ENCODE peak calls at places on chromosomes 7 and 10, in five cellular contexts. One of them, this sample, is unnamed.

GRCh38 chr7:76372984-76373833 is 14.4 kb upstream of the YWHAG start:
- DNase-seq in mammary epithelial cell: peak; percentile 66
- DNase-seq in AG09309: no peak
- DNase-seq in kidney epithelial cell: peak; percentile 69
- DNase-seq in neural crest cell: no peak
- DNase-seq in this sample: no peak

GRCh38 chr10:34343764-34344163 is 471.3 kb downstream of the PARD3 start:
- DNase-seq in mammary epithelial cell: peak; percentile 7
- DNase-seq in AG09309: no peak
- DNase-seq in neural crest cell: no peak
- DNase-seq in kidney epithelial cell: no peak
- DNase-seq in this sample: no peak

GRCh38 chr7:46832136-46832535 is 749.8 kb downstream of the TNS3 start:
- DNase-seq in neural crest cell: no peak
- DNase-seq in mammary epithelial cell: no peak
- DNase-seq in AG09309: no peak
- DNase-seq in kidney epithelial cell: no peak
- DNase-seq in this sample: no peak

GRCh38 chr10:13503745-13504463 is 24.9 kb downstream of the BEND7 start:
- DNase-seq in neural crest cell: no peak
- DNase-seq in mammary epithelial cell: peak; percentile 29
- DNase-seq in AG09309: peak; percentile 14
- DNase-seq in kidney epithelial cell: peak; percentile 5
- DNase-seq in this sample: no peak

GRCh38 chr10:59903871-59904270 is 2.5 kb downstream of the CCDC6 start:
- DNase-seq in mammary epithelial cell: peak; percentile 40
- DNase-seq in AG09309: peak; percentile 32
- DNase-seq in kidney epithelial cell: no peak
- DNase-seq in neural crest cell: no peak
- DNase-seq in this sample: no peak

GRCh38 chr7:148507741-148508285 is 82.8 kb upstream of the C7orf33 start:
- DNase-seq in neural crest cell: no peak
- DNase-seq in kidney epithelial cell: no peak
- DNase-seq in AG09309: no peak
- DNase-seq in mammary epithelial cell: no peak
- DNase-seq in this sample: no peak

GRCh38 chr10:121426307-121426706 is 171.9 kb downstream of the FGFR2 start:
- DNase-seq in mammary epithelial cell: no peak
- DNase-seq in neural crest cell: no peak
- DNase-seq in AG09309: no peak
- DNase-seq in kidney epithelial cell: no peak
- DNase-seq in this sample: no peak

GRCh38 chr10:127399635-127400034 is 149.5 kb upstream of the NPS start:
- DNase-seq in neural crest cell: no peak
- DNase-seq in kidney epithelial cell: no peak
- DNase-seq in mammary epithelial cell: no peak
- DNase-seq in AG09309: no peak
- DNase-seq in this sample: no peak

GRCh38 chr7:157711353-157711888 is 374.6 kb downstream of the DNAJB6 start:
- DNase-seq in AG09309: no peak
- DNase-seq in kidney epithelial cell: no peak
- DNase-seq in mammary epithelial cell: no peak
- DNase-seq in neural crest cell: no peak
- DNase-seq in this sample: no peak

GRCh38 chr10:51368943-51369342 is 294.7 kb downstream of the PRKG1 start:
- DNase-seq in neural crest cell: no peak
- DNase-seq in mammary epithelial cell: no peak
- DNase-seq in AG09309: no peak
- DNase-seq in kidney epithelial cell: no peak
- DNase-seq in this sample: no peak

GRCh38 chr10:25130911-25131310 is 43.9 kb upstream of the GPR158 start:
- DNase-seq in mammary epithelial cell: peak; percentile 27
- DNase-seq in AG09309: peak; percentile 63
- DNase-seq in neural crest cell: no peak
- DNase-seq in kidney epithelial cell: no peak
- DNase-seq in this sample: no peak

GRCh38 chr10:88122571-88122970 is 259.1 kb downstream of the PTEN start:
- DNase-seq in kidney epithelial cell: no peak
- DNase-seq in mammary epithelial cell: no peak
- DNase-seq in neural crest cell: no peak
- DNase-seq in AG09309: no peak
- DNase-seq in this sample: no peak

GRCh38 chr7:952548-953441 is 1.7 kb downstream of the ADAP1 start:
- DNase-seq in mammary epithelial cell: no peak
- DNase-seq in AG09309: no peak
- DNase-seq in neural crest cell: no peak
- DNase-seq in kidney epithelial cell: no peak
- DNase-seq in this sample: no peak

GRCh38 chr7:57256637-57257375 is 124.6 kb upstream of the ZNF479 start:
- DNase-seq in mammary epithelial cell: no peak
- DNase-seq in neural crest cell: no peak
- DNase-seq in kidney epithelial cell: no peak
- DNase-seq in AG09309: no peak
- DNase-seq in this sample: no peak

GRCh38 chr7:40474790-40475680 is 340.2 kb downstream of the SUGCT start:
- DNase-seq in neural crest cell: no peak
- DNase-seq in AG09309: no peak
- DNase-seq in mammary epithelial cell: no peak
- DNase-seq in kidney epithelial cell: no peak
- DNase-seq in this sample: no peak

GRCh38 chr10:43892062-43892765 is 243.5 kb upstream of the ZNF32 start:
- DNase-seq in AG09309: no peak
- DNase-seq in kidney epithelial cell: no peak
- DNase-seq in mammary epithelial cell: peak; percentile 22
- DNase-seq in neural crest cell: no peak
- DNase-seq in this sample: no peak

GRCh38 chr10:58023341-58024073 is 244.2 kb downstream of the IPMK start:
- DNase-seq in neural crest cell: no peak
- DNase-seq in AG09309: peak; percentile 46
- DNase-seq in kidney epithelial cell: peak; percentile 95
- DNase-seq in mammary epithelial cell: peak; percentile 83
- DNase-seq in this sample: peak; percentile 52

GRCh38 chr10:79050896-79051555 is 17.7 kb upstream of the ZMIZ1 start:
- DNase-seq in kidney epithelial cell: no peak
- DNase-seq in mammary epithelial cell: no peak
- DNase-seq in AG09309: no peak
- DNase-seq in neural crest cell: no peak
- DNase-seq in this sample: no peak

GRCh38 chr10:129958686-129959543 is 5.2 kb downstream of the EBF3 start:
- DNase-seq in AG09309: no peak
- DNase-seq in mammary epithelial cell: no peak
- DNase-seq in neural crest cell: no peak
- DNase-seq in kidney epithelial cell: no peak
- DNase-seq in this sample: no peak

GRCh38 chr7:8149222-8149621 is 112.7 kb downstream of the ICA1 start:
- DNase-seq in AG09309: no peak
- DNase-seq in kidney epithelial cell: no peak
- DNase-seq in neural crest cell: no peak
- DNase-seq in mammary epithelial cell: no peak
- DNase-seq in this sample: no peak

GRCh38 chr7:138979988-138980574 is 1.1 kb downstream of the KIAA1549 start:
- DNase-seq in neural crest cell: no peak
- DNase-seq in mammary epithelial cell: peak; percentile 8
- DNase-seq in kidney epithelial cell: no peak
- DNase-seq in AG09309: no peak
- DNase-seq in this sample: no peak

GRCh38 chr7:111439977-111440376 is 122.3 kb downstream of the IMMP2L start:
- DNase-seq in AG09309: no peak
- DNase-seq in mammary epithelial cell: no peak
- DNase-seq in neural crest cell: no peak
- DNase-seq in kidney epithelial cell: no peak
- DNase-seq in this sample: no peak

GRCh38 chr7:90621892-90622182 is 25.7 kb downstream of the CDK14 start:
- DNase-seq in AG09309: no peak
- DNase-seq in neural crest cell: no peak
- DNase-seq in mammary epithelial cell: no peak
- DNase-seq in kidney epithelial cell: no peak
- DNase-seq in this sample: no peak

GRCh38 chr7:143013473-143013872 is 13.5 kb downstream of the OR9A2 start:
- DNase-seq in AG09309: no peak
- DNase-seq in neural crest cell: no peak
- DNase-seq in kidney epithelial cell: no peak
- DNase-seq in mammary epithelial cell: no peak
- DNase-seq in this sample: no peak

GRCh38 chr7:22256702-22257101 is 100.3 kb downstream of the RAPGEF5 start:
- DNase-seq in neural crest cell: no peak
- DNase-seq in mammary epithelial cell: no peak
- DNase-seq in kidney epithelial cell: no peak
- DNase-seq in AG09309: no peak
- DNase-seq in this sample: no peak

GRCh38 chr10:4902571-4903011 is 60.6 kb upstream of the AKR1C1 start:
- DNase-seq in AG09309: no peak
- DNase-seq in neural crest cell: no peak
- DNase-seq in kidney epithelial cell: no peak
- DNase-seq in mammary epithelial cell: peak; percentile 71
- DNase-seq in this sample: no peak

GRCh38 chr10:129740532-129741279 is 223.4 kb downstream of the EBF3 start:
- DNase-seq in kidney epithelial cell: no peak
- DNase-seq in AG09309: no peak
- DNase-seq in mammary epithelial cell: no peak
- DNase-seq in neural crest cell: no peak
- DNase-seq in this sample: no peak

GRCh38 chr7:23404546-23405239 is 65.6 kb downstream of the IGF2BP3 start:
- DNase-seq in AG09309: no peak
- DNase-seq in kidney epithelial cell: no peak
- DNase-seq in mammary epithelial cell: no peak
- DNase-seq in neural crest cell: no peak
- DNase-seq in this sample: no peak

GRCh38 chr7:1144269-1144771 is 15.7 kb downstream of the ZFAND2A start:
- DNase-seq in kidney epithelial cell: no peak
- DNase-seq in AG09309: no peak
- DNase-seq in neural crest cell: no peak
- DNase-seq in mammary epithelial cell: peak; percentile 39
- DNase-seq in this sample: no peak

GRCh38 chr10:114278884-114279191 is 39.8 kb downstream of the VWA2 start:
- DNase-seq in kidney epithelial cell: no peak
- DNase-seq in mammary epithelial cell: no peak
- DNase-seq in AG09309: no peak
- DNase-seq in neural crest cell: no peak
- DNase-seq in this sample: no peak

GRCh38 chr7:14766747-14767146 is 135.8 kb downstream of the DGKB start:
- DNase-seq in AG09309: no peak
- DNase-seq in mammary epithelial cell: no peak
- DNase-seq in neural crest cell: no peak
- DNase-seq in kidney epithelial cell: no peak
- DNase-seq in this sample: no peak

GRCh38 chr7:69773535-69774225 is 175.4 kb downstream of the AUTS2 start:
- DNase-seq in kidney epithelial cell: no peak
- DNase-seq in AG09309: no peak
- DNase-seq in mammary epithelial cell: no peak
- DNase-seq in neural crest cell: no peak
- DNase-seq in this sample: no peak

GRCh38 chr10:88849224-88849623 is 2.4 kb downstream of the ANKRD22 start:
- DNase-seq in mammary epithelial cell: peak; percentile 28
- DNase-seq in AG09309: no peak
- DNase-seq in neural crest cell: no peak
- DNase-seq in kidney epithelial cell: no peak
- DNase-seq in this sample: no peak

GRCh38 chr10:109218207-109218606 is 705.1 kb downstream of the XPNPEP1 start:
- DNase-seq in kidney epithelial cell: no peak
- DNase-seq in neural crest cell: no peak
- DNase-seq in AG09309: no peak
- DNase-seq in mammary epithelial cell: no peak
- DNase-seq in this sample: no peak
- TF ChIP-seq CTCF in kidney epithelial cell: no peak
- TF ChIP-seq CTCF in neural crest cell: no peak
- TF ChIP-seq CTCF in AG09309: no peak
- TF ChIP-seq CTCF in mammary epithelial cell: no peak
- TF ChIP-seq CTCF in this sample: no peak

GRCh38 chr10:108691126-108691525 is 1232.2 kb downstream of the XPNPEP1 start:
- DNase-seq in AG09309: no peak
- DNase-seq in kidney epithelial cell: no peak
- DNase-seq in neural crest cell: no peak
- DNase-seq in mammary epithelial cell: no peak
- DNase-seq in this sample: no peak
- TF ChIP-seq CTCF in AG09309: no peak
- TF ChIP-seq CTCF in kidney epithelial cell: no peak
- TF ChIP-seq CTCF in neural crest cell: no peak
- TF ChIP-seq CTCF in mammary epithelial cell: no peak
- TF ChIP-seq CTCF in this sample: no peak

GRCh38 chr7:100583132-100584045 is 2.5 kb downstream of the LRCH4 start:
- DNase-seq in mammary epithelial cell: no peak
- DNase-seq in kidney epithelial cell: no peak
- DNase-seq in AG09309: no peak
- DNase-seq in neural crest cell: no peak
- DNase-seq in this sample: no peak

GRCh38 chr7:100586266-100587025 is at the start of gene FBXO24:
- DNase-seq in mammary epithelial cell: peak; percentile 100
- DNase-seq in neural crest cell: peak; percentile 98
- DNase-seq in kidney epithelial cell: peak; percentile 98
- DNase-seq in AG09309: peak; percentile 100
- DNase-seq in this sample: peak; percentile 97

GRCh38 chr7:100584677-100585510 is 1.0 kb downstream of the LRCH4 start:
- DNase-seq in neural crest cell: no peak
- DNase-seq in kidney epithelial cell: no peak
- DNase-seq in AG09309: peak; percentile 13
- DNase-seq in mammary epithelial cell: peak; percentile 51
- DNase-seq in this sample: peak; percentile 24

GRCh38 chr7:100584046-100584676 is 1.8 kb downstream of the LRCH4 start:
- DNase-seq in AG09309: no peak
- DNase-seq in kidney epithelial cell: no peak
- DNase-seq in mammary epithelial cell: no peak
- DNase-seq in neural crest cell: no peak
- DNase-seq in this sample: no peak

GRCh38 chr7:100585511-100586265 is at the start of gene LRCH4:
- DNase-seq in AG09309: no peak
- DNase-seq in kidney epithelial cell: no peak
- DNase-seq in mammary epithelial cell: peak; percentile 65
- DNase-seq in neural crest cell: no peak
- DNase-seq in this sample: peak; percentile 68
- TF ChIP-seq CTCF in AG09309: no peak
- TF ChIP-seq CTCF in kidney epithelial cell: no peak
- TF ChIP-seq CTCF in mammary epithelial cell: no peak
- TF ChIP-seq CTCF in neural crest cell: peak; percentile 6
- TF ChIP-seq CTCF in this sample: no peak

GRCh38 chr7:39184387-39184786 is 206.7 kb downstream of the POU6F2 start:
- DNase-seq in AG09309: no peak
- DNase-seq in kidney epithelial cell: no peak
- DNase-seq in mammary epithelial cell: no peak
- DNase-seq in neural crest cell: no peak
- DNase-seq in this sample: peak; percentile 37
- TF ChIP-seq CTCF in AG09309: no peak
- TF ChIP-seq CTCF in kidney epithelial cell: no peak
- TF ChIP-seq CTCF in mammary epithelial cell: no peak
- TF ChIP-seq CTCF in neural crest cell: peak; percentile 23
- TF ChIP-seq CTCF in this sample: no peak

DNA sequence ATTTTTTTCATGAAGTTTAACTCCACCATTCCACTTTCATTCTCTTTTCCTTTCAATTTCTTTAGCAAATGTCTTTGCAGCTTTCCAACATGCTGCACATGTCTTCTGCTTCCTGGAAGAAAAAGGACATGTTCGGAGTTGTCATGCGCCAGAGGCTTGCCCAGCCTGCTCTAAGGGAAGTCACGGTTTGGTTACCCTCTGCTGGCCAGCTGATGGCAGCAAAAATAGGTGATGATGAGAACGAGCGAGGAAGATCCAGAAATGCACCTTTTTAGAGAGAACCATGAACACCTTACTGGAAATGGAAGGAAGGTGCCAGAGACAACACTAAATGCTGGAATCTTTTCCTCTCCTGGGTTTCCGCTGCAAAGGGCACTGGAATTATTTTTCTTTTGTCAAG is 4.9 kb upstream of the ZSCAN21 start:
- DNase-seq in kidney epithelial cell: no peak
- DNase-seq in neural crest cell: no peak
- DNase-seq in mammary epithelial cell: peak; percentile 33
- DNase-seq in AG09309: no peak
- DNase-seq in this sample: no peak
- TF ChIP-seq CTCF in kidney epithelial cell: no peak
- TF ChIP-seq CTCF in neural crest cell: no peak
- TF ChIP-seq CTCF in mammary epithelial cell: peak; percentile 48
- TF ChIP-seq CTCF in AG09309: no peak
- TF ChIP-seq CTCF in this sample: no peak

This sample was measured in Calu3.